ENCODE peak calls at places on chromosomes 1 and 21, in ten cellular contexts. P is psoas muscle, S is cardiac fibroblast, A is hepatocyte, B is heart left ventricle, Z is K562, N is neuronal stem cell, W is tibial nerve, G is foreskin fibroblast, K is astrocyte. D is an unnamed sample.

GRCh38 chr1:40316595-40317393 is at the start of gene COL9A2:
- DNase-seq in Z (no peak), W (no peak), K (no peak), N (no peak), G (peak; percentile 48), A (peak; percentile 73), P (peak; percentile 27), B (no peak), S (peak; percentile 23), D (peak; percentile 77)

GRCh38 chr1:40980453-40981121 is 1.1 kb downstream of the CTPS1 start:
- DNase-seq in N (no peak), W (no peak), Z (peak; percentile 45), A (peak; percentile 55), S (no peak), G (peak; percentile 43), K (no peak), B (peak; percentile 45), P (no peak), D (peak; percentile 64)

GRCh38 chr1:204624631-204625216 is 60.8 kb downstream of the LRRN2 start:
- DNase-seq in N (no peak), K (no peak), G (no peak), P (no peak), B (no peak), S (no peak), A (peak; percentile 29), Z (peak; percentile 52), W (no peak), D (no peak)

GRCh38 chr21:45819478-45820170 is 161.9 kb upstream of the COL6A1 start:
- DNase-seq in S (no peak), K (no peak), A (peak; percentile 6), P (no peak), Z (no peak), W (no peak), N (no peak), B (no peak), G (no peak), D (no peak)

GRCh38 chr1:212967767-212968166 is 17.4 kb downstream of the VASH2 start:
- DNase-seq in N (no peak), K (peak; percentile 45), S (peak; percentile 29), W (no peak), P (no peak), B (no peak), Z (peak; percentile 84), A (peak; percentile 33), G (peak; percentile 64), D (no peak)

GRCh38 chr1:15083578-15083977 is 70.0 kb upstream of the TMEM51 start:
- DNase-seq in B (no peak), N (no peak), G (no peak), W (no peak), A (no peak), K (no peak), Z (no peak), P (no peak), S (no peak), D (no peak)

GRCh38 chr1:245622332-245623014 is 467.7 kb downstream of the KIF26B start:
- DNase-seq in W (no peak), P (no peak), B (no peak), Z (no peak), S (no peak), K (no peak), A (no peak), G (no peak), N (no peak), D (no peak)

GRCh38 chr1:193767891-193768290 is 581.5 kb upstream of the B3GALT2 start:
- DNase-seq in S (no peak), N (no peak), A (no peak), K (no peak), P (no peak), G (no peak), B (no peak), Z (no peak), W (no peak), D (no peak)

GRCh38 chr21:39114871-39115658 is 68.2 kb downstream of the PSMG1 start:
- DNase-seq in K (peak; percentile 71), G (peak; percentile 31), Z (no peak), P (no peak), W (no peak), S (peak; percentile 85), A (no peak), B (no peak), N (no peak), D (no peak)

GRCh38 chr1:230641900-230642262 is 400 bp upstream of the COG2 start:
- DNase-seq in K (no peak), S (no peak), Z (no peak), W (no peak), G (no peak), A (no peak), B (peak; percentile 29), N (no peak), P (no peak), D (no peak)

GRCh38 chr1:212500986-212501385 is 68.3 kb downstream of the NENF start:
- DNase-seq in S (no peak), G (peak; percentile 21), B (no peak), A (no peak), K (no peak), P (no peak), W (no peak), Z (no peak), N (no peak), D (no peak)

GRCh38 chr1:109201123-109201703 is 12.5 kb upstream of the SARS1 start:
- DNase-seq in K (peak; percentile 89), P (peak; percentile 29), A (peak; percentile 78), Z (peak; percentile 93), G (peak; percentile 95), W (no peak), B (no peak), S (peak; percentile 77), N (peak; percentile 46), D (peak; percentile 79)

GRCh38 chr1:36624466-36624865 is 141.8 kb upstream of the CSF3R start:
- DNase-seq in B (no peak), G (no peak), Z (no peak), N (no peak), S (no peak), W (no peak), A (no peak), P (no peak), K (no peak), D (no peak)

GRCh38 chr1:9245661-9246060 is 11.1 kb downstream of the H6PD start:
- DNase-seq in B (no peak), G (no peak), N (no peak), K (no peak), A (no peak), P (no peak), S (no peak), Z (no peak), W (no peak), D (no peak)

GRCh38 chr21:36254106-36254941 is 65.7 kb upstream of the MORC3 start:
- DNase-seq in S (no peak), G (no peak), Z (no peak), K (no peak), A (no peak), P (no peak), N (no peak), B (no peak), W (no peak), D (no peak)

GRCh38 chr1:236011641-236012040 is 53.2 kb downstream of the NID1 start:
- DNase-seq in S (no peak), P (no peak), N (no peak), W (no peak), A (no peak), G (no peak), Z (no peak), B (no peak), K (no peak), D (no peak)

GRCh38 chr1:1703796-1704195 is 11.2 kb upstream of the SLC35E2B start:
- DNase-seq in B (peak; percentile 20), A (no peak), K (no peak), S (no peak), G (no peak), W (no peak), P (peak; percentile 14), N (no peak), Z (no peak), D (peak; percentile 24)

DNA sequence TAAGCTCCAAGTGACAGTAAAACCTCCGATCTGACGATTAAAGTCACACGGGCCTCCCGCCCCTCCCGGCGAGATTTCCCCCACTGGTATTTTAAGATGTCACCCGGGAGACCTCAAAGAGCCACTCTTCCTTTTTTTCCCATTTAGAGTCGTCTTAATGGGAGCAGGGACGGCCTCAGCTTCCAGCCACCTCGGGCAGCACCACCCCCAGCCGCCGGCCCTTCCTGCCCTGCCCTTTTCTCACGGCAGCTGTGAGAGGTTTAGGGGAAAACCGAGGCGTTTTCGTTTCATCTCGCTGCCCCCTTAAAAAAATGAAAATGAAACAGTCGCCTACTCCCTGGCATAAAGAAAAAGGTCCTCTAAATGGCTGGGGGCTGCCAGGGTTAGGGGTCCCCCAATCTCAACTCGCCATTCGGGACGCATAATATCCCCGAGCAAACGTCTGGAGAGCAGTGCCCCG is 1.4 kb downstream of the RUNX3 start:
- DNase-seq in G (no peak), N (peak; percentile 44), P (no peak), W (no peak), S (no peak), K (no peak), Z (no peak), A (no peak), B (no peak), D (no peak)
- H3K4me3 ChIP-seq in G (peak overlapping the region; percentile 42), N (no peak overlapping the region), P (peak overlapping the region; percentile 49), W (no peak overlapping the region), S (no peak overlapping the region), K (no peak overlapping the region), Z (no peak overlapping the region), A (no peak overlapping the region), B (peak overlapping the region; percentile 30), D (no peak overlapping the region)

GRCh38 chr1:211133841-211134669 is at the start of gene KCNH1:
- DNase-seq in N (peak; percentile 90), W (peak; percentile 75), G (peak; percentile 88), P (peak; percentile 80), S (peak; percentile 75), K (peak; percentile 52), Z (peak; percentile 95), B (peak; percentile 79), A (peak; percentile 93), D (peak; percentile 72)
- H3K4me3 ChIP-seq in N (peak within 1 kb of the TSS; percentile 56), W (peak within 1 kb of the TSS; percentile 51), G (peak within 1 kb of the TSS; percentile 56), P (peak within 1 kb of the TSS; percentile 60), S (peak within 1 kb of the TSS; percentile 36), K (peak within 1 kb of the TSS; percentile 62), Z (peak within 1 kb of the TSS; percentile 17), B (peak within 1 kb of the TSS; percentile 38), A (peak within 1 kb of the TSS; percentile 67), D (no peak within 1 kb of the TSS)

DNA sequence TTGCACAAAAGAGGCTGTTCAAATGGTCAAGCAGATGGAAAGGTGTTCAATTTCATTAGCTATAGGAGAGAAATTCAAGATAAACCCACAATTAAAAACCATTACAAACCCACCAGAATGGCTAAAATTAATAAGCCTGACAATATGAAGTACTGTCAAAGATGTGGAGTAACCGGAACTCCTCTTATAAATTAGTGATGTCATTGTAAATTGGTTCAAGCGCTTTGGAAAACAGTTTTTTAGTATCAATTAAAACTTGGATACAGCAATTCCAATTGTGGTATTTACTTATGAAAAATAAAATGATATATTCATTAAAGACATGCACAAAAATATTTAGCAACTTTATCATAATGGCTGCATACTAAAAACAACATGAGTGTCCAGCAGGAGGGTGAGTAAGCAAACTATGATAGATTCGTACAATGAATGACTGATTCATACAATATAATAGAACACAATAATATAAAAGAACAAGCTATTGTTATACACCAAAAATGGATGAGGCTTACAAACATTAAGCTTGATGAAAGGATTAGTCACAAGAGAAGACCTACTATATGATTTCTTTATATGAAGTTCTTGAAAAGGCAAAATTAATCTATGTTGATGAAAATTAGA is 38.4 kb upstream of the FGGY start:
- DNase-seq in S (no peak), G (peak; percentile 15), Z (no peak), N (no peak), W (no peak), A (no peak), B (no peak), P (no peak), K (no peak), D (no peak)
- H3K4me3 ChIP-seq in S (no peak overlapping the region), G (no peak overlapping the region), Z (no peak overlapping the region), N (no peak overlapping the region), W (no peak overlapping the region), A (no peak overlapping the region), B (no peak overlapping the region), P (no peak overlapping the region), K (no peak overlapping the region), D (no peak overlapping the region)

GRCh38 chr21:15065381-15066230 is 806 bp upstream of the NRIP1 start:
- DNase-seq in Z (peak; percentile 46), K (peak; percentile 85), A (peak; percentile 77), N (peak; percentile 73), S (peak; percentile 89), B (peak; percentile 88), W (peak; percentile 87), P (peak; percentile 75), G (peak; percentile 89), D (peak; percentile 82)
- H3K4me3 ChIP-seq in Z (peak overlapping the region; percentile 80), K (peak overlapping the region; percentile 90), A (peak overlapping the region; percentile 77), N (peak overlapping the region; percentile 92), S (peak overlapping the region; percentile 79), B (peak overlapping the region; percentile 85), W (peak overlapping the region; percentile 88), P (peak overlapping the region; percentile 83), G (peak overlapping the region; percentile 92), D (peak overlapping the region; percentile 64)